ENCODE peak calls at places on chromosome 12, in six cellular contexts. Y, B, S, Z, F and N are unnamed samples.

GRCh38 chr12:72313757-72314270 is 41.6 kb downstream of the TRHDE start:
- DNase-seq in Y (no peak), B (peak; percentile 37), S (no peak), Z (no peak), F (no peak), N (no peak)

GRCh38 chr12:1993341-1993740 is 10.9 kb downstream of the DCP1B start:
- DNase-seq in Y (peak; percentile 37), B (no peak), S (no peak), Z (no peak), F (no peak), N (peak; percentile 10)

GRCh38 chr12:47080725-47081502 is 1.2 kb upstream of the AMIGO2 start:
- DNase-seq in Y (peak; percentile 95), B (peak; percentile 10), S (no peak), Z (peak; percentile 68), F (peak; percentile 70), N (peak; percentile 83)

GRCh38 chr12:42442328-42442759 is 116.4 kb downstream of the PPHLN1 start:
- DNase-seq in Y (no peak), B (no peak), S (no peak), Z (no peak), F (no peak), N (peak; percentile 80)

GRCh38 chr12:81123611-81124010 is 45.7 kb downstream of the ACSS3 start:
- DNase-seq in Y (no peak), B (no peak), S (no peak), Z (no peak), F (no peak), N (no peak)

GRCh38 chr12:14843425-14843887 is at the start of gene ART4:
- DNase-seq in Y (no peak), B (no peak), S (no peak), Z (no peak), F (peak; percentile 97), N (peak; percentile 84)

GRCh38 chr12:79344855-79345840 is 345.6 kb downstream of the PAWR start:
- DNase-seq in Y (peak; percentile 46), B (peak; percentile 62), S (peak; percentile 62), Z (no peak), F (peak; percentile 5), N (peak; percentile 67)

GRCh38 chr12:96210376-96211055 is 16.3 kb downstream of the ELK3 start:
- DNase-seq in Y (no peak), B (no peak), S (no peak), Z (peak; percentile 45), F (no peak), N (no peak)

GRCh38 chr12:67042697-67043131 is 226.4 kb upstream of the CAND1 start:
- DNase-seq in Y (peak; percentile 80), B (peak; percentile 9), S (peak; percentile 24), Z (no peak), F (no peak), N (no peak)

GRCh38 chr12:69994593-69995222 is 169.7 kb downstream of the MYRFL start:
- DNase-seq in Y (no peak), B (no peak), S (peak; percentile 21), Z (no peak), F (peak; percentile 3), N (peak; percentile 81)

GRCh38 chr12:93451423-93452158 is 9.8 kb upstream of the UBE2N start:
- DNase-seq in Y (no peak), B (no peak), S (no peak), Z (no peak), F (no peak), N (no peak)

GRCh38 chr12:57766464-57767311 is at the start of gene CYP27B1:
- DNase-seq in Y (peak; percentile 58), B (peak; percentile 45), S (no peak), Z (no peak), F (peak; percentile 34), N (no peak)

GRCh38 chr12:321606-322326 is 59.1 kb upstream of the SLC6A13 start:
- DNase-seq in Y (no peak), B (peak; percentile 9), S (peak; percentile 33), Z (no peak), F (no peak), N (peak; percentile 34)

GRCh38 chr12:34345801-34346200 is 323.5 kb downstream of the ALG10 start:
- DNase-seq in Y (no peak), B (no peak), S (peak; percentile 30), Z (no peak), F (no peak), N (no peak)

GRCh38 chr12:124032265-124032886 is 59.4 kb downstream of the ZNF664 start:
- DNase-seq in Y (peak; percentile 33), B (peak; percentile 71), S (peak; percentile 62), Z (peak; percentile 23), F (peak; percentile 38), N (peak; percentile 72)

GRCh38 chr12:65666876-65667275 is 157.4 kb upstream of the HMGA2 start:
- DNase-seq in Y (no peak), B (no peak), S (no peak), Z (no peak), F (peak; percentile 28), N (peak; percentile 63)

GRCh38 chr12:10283028-10283427 is 24.6 kb upstream of the KLRD1 start:
- DNase-seq in Y (no peak), B (no peak), S (no peak), Z (no peak), F (no peak), N (no peak)

GRCh38 chr12:1797011-1797901 is 23.1 kb upstream of the LRTM2 start:
- DNase-seq in Y (no peak), B (no peak), S (no peak), Z (peak; percentile 60), F (peak; percentile 76), N (no peak)

GRCh38 chr12:132323171-132324010 is 6.0 kb downstream of the GALNT9 start:
- DNase-seq in Y (no peak), B (no peak), S (no peak), Z (no peak), F (no peak), N (no peak)

GRCh38 chr12:53754196-53754595 is 2.4 kb upstream of the CISTR start:
- DNase-seq in Y (no peak), B (no peak), S (peak; percentile 73), Z (no peak), F (no peak), N (no peak)

GRCh38 chr12:86623267-86623666 is 367.1 kb upstream of the MGAT4C start:
- DNase-seq in Y (peak; percentile 25), B (no peak), S (no peak), Z (no peak), F (no peak), N (peak; percentile 25)

GRCh38 chr12:51631591-51631990 is 40.6 kb downstream of the SCN8A start:
- DNase-seq in Y (peak; percentile 41), B (no peak), S (peak; percentile 29), Z (no peak), F (no peak), N (no peak)

GRCh38 chr12:54749191-54749818 is 101.1 kb upstream of the DCD start:
- DNase-seq in Y (no peak), B (peak; percentile 64), S (peak; percentile 66), Z (peak; percentile 75), F (peak; percentile 56), N (peak; percentile 76)

GRCh38 chr12:104910196-104910840 is 47.8 kb downstream of the SLC41A2 start:
- DNase-seq in Y (no peak), B (no peak), S (no peak), Z (no peak), F (no peak), N (no peak)

GRCh38 chr12:42468853-42469252 is 120.7 kb downstream of the PRICKLE1 start:
- DNase-seq in Y (no peak), B (no peak), S (no peak), Z (no peak), F (no peak), N (peak; percentile 74)

GRCh38 chr12:52055781-52056711 is 4.8 kb downstream of the NR4A1 start:
- DNase-seq in Y (no peak), B (no peak), S (no peak), Z (no peak), F (no peak), N (no peak)

GRCh38 chr12:30257614-30258013 is 438.1 kb downstream of the IPO8 start:
- DNase-seq in Y (no peak), B (no peak), S (no peak), Z (no peak), F (no peak), N (no peak)

GRCh38 chr12:59578239-59578638 is 17.6 kb upstream of the SLC16A7 start:
- DNase-seq in Y (no peak), B (no peak), S (no peak), Z (no peak), F (no peak), N (no peak)